ENCODE peak calls at places on chromosomes 5 and 9, in four cellular contexts. One of them, this sample, is unnamed.

GRCh38 chr5:65612298-65612907 is 11.7 kb downstream of the TRIM23 start:
- DNase-seq in K562: no peak
- DNase-seq in GM12878: no peak
- DNase-seq in HepG2: no peak
- DNase-seq in this sample: no peak

GRCh38 chr9:110977259-110977709 is 61.0 kb downstream of the LPAR1 start:
- DNase-seq in K562: no peak
- DNase-seq in GM12878: no peak
- DNase-seq in HepG2: no peak
- DNase-seq in this sample: no peak

GRCh38 chr9:74035786-74036185 is 461.3 kb upstream of the RORB start:
- DNase-seq in K562: no peak
- DNase-seq in HepG2: peak; percentile 10
- DNase-seq in GM12878: no peak
- DNase-seq in this sample: no peak

GRCh38 chr5:166505086-166505485 is 1786.4 kb upstream of the WWC1 start:
- DNase-seq in GM12878: no peak
- DNase-seq in K562: no peak
- DNase-seq in HepG2: no peak
- DNase-seq in this sample: no peak

GRCh38 chr5:103569313-103570060 is 6.9 kb upstream of the NUDT12 start:
- DNase-seq in HepG2: no peak
- DNase-seq in K562: no peak
- DNase-seq in GM12878: no peak
- DNase-seq in this sample: no peak

GRCh38 chr9:18825775-18826174 is 207.2 kb downstream of the SAXO1 start:
- DNase-seq in GM12878: no peak
- DNase-seq in K562: no peak
- DNase-seq in HepG2: no peak
- DNase-seq in this sample: no peak

GRCh38 chr9:102950341-102950740 is 44.8 kb upstream of the CYLC2 start:
- DNase-seq in HepG2: no peak
- DNase-seq in K562: no peak
- DNase-seq in GM12878: no peak
- DNase-seq in this sample: no peak

GRCh38 chr5:175842947-175843793 is 28.2 kb upstream of the CPLX2 start:
- DNase-seq in GM12878: no peak
- DNase-seq in K562: no peak
- DNase-seq in HepG2: peak; percentile 78
- DNase-seq in this sample: peak; percentile 76

GRCh38 chr9:110900917-110901316 is 137.4 kb downstream of the LPAR1 start:
- DNase-seq in HepG2: no peak
- DNase-seq in K562: no peak
- DNase-seq in GM12878: no peak
- DNase-seq in this sample: no peak

GRCh38 chr9:108182950-108183381 is 672.8 kb downstream of the ACTL7B start:
- DNase-seq in GM12878: peak; percentile 40
- DNase-seq in K562: no peak
- DNase-seq in HepG2: no peak
- DNase-seq in this sample: no peak

GRCh38 chr5:126263567-126264173 is 159.5 kb upstream of the GRAMD2B start:
- DNase-seq in K562: no peak
- DNase-seq in GM12878: no peak
- DNase-seq in HepG2: no peak
- DNase-seq in this sample: peak; percentile 62

GRCh38 chr9:133707065-133707760 is 30.9 kb downstream of the SARDH start:
- DNase-seq in HepG2: no peak
- DNase-seq in K562: no peak
- DNase-seq in GM12878: no peak
- DNase-seq in this sample: no peak

GRCh38 chr5:142716963-142717362 is 31.1 kb upstream of the FGF1 start:
- DNase-seq in GM12878: no peak
- DNase-seq in HepG2: peak; percentile 54
- DNase-seq in K562: no peak
- DNase-seq in this sample: peak; percentile 70

GRCh38 chr9:14440062-14440461 is 126.1 kb upstream of the NFIB start:
- DNase-seq in HepG2: no peak
- DNase-seq in K562: no peak
- DNase-seq in GM12878: no peak
- DNase-seq in this sample: no peak

GRCh38 chr9:131656356-131657030 is 83.4 kb downstream of the RAPGEF1 start:
- DNase-seq in K562: no peak
- DNase-seq in GM12878: peak; percentile 87
- DNase-seq in HepG2: no peak
- DNase-seq in this sample: no peak

GRCh38 chr5:173429489-173430150 is 101.4 kb upstream of the STC2 start:
- DNase-seq in K562: no peak
- DNase-seq in HepG2: no peak
- DNase-seq in GM12878: no peak
- DNase-seq in this sample: no peak

GRCh38 chr5:173434270-173434669 is 106.1 kb upstream of the STC2 start:
- DNase-seq in GM12878: no peak
- DNase-seq in HepG2: no peak
- DNase-seq in K562: no peak
- DNase-seq in this sample: no peak

GRCh38 chr5:173430394-173430793 is 102.2 kb upstream of the STC2 start:
- DNase-seq in GM12878: no peak
- DNase-seq in K562: no peak
- DNase-seq in HepG2: no peak
- DNase-seq in this sample: no peak

GRCh38 chr5:173441053-173441628 is 112.9 kb upstream of the STC2 start:
- DNase-seq in GM12878: no peak
- DNase-seq in HepG2: no peak
- DNase-seq in K562: no peak
- DNase-seq in this sample: no peak

GRCh38 chr5:173435543-173435942 is 107.3 kb upstream of the STC2 start:
- DNase-seq in GM12878: no peak
- DNase-seq in K562: no peak
- DNase-seq in HepG2: no peak
- DNase-seq in this sample: no peak
- H2AFZ ChIP-seq in GM12878: no peak overlapping the region
- H2AFZ ChIP-seq in K562: no peak overlapping the region
- H2AFZ ChIP-seq in HepG2: no peak overlapping the region
- H2AFZ ChIP-seq in this sample: no peak overlapping the region

DNA sequence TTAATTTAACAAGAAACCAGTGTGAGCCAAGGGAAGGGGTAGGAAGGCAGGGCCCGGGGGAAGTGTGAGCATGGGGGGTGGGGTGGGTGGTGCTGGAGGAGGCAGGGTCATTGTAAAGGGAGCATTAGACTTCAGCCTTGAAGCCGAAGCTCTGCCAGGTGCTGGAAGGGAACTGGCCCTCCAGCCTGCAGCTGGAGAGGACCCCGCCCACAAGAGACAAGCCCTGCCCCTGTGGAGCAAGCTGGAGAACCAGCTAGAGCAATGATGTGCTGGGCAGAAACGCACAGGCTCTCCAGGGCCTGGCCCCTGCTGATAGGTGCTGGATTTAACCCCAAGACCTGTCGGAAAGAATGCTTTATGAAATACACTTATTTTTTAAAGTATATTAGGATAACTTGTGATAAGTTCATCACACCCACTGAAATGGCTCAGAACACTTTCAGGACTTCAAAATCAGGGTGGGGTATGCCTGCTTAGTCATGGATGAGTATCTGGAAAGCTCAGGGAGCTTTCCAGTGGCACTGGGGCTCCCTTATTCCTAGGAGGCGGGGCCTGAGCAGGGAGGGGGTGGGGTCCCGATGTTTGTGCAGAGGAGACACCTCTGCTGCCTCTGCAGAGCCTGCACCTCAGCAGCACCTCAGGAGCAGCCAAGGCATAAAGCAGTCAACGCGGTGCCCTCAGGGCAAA is 27.1 kb downstream of the UBE2QL1 start:
- DNase-seq in K562: peak; percentile 51
- DNase-seq in GM12878: no peak
- DNase-seq in HepG2: no peak
- DNase-seq in this sample: no peak
- TF ChIP-seq FOXM1 in K562: no peak
- TF ChIP-seq FOXM1 in GM12878: no peak
- TF ChIP-seq FOXM1 in HepG2: no peak
- TF ChIP-seq FOXM1 in this sample: no peak

GRCh38 chr9:77261605-77262004 is 84.3 kb downstream of the VPS13A start:
- DNase-seq in HepG2: no peak
- DNase-seq in GM12878: no peak
- DNase-seq in K562: no peak
- DNase-seq in this sample: no peak
- H2AFZ ChIP-seq in HepG2: no peak overlapping the region
- H2AFZ ChIP-seq in GM12878: no peak overlapping the region
- H2AFZ ChIP-seq in K562: no peak overlapping the region
- H2AFZ ChIP-seq in this sample: no peak overlapping the region

GRCh38 chr5:62395210-62395950 is 8.3 kb downstream of the DIMT1 start:
- DNase-seq in GM12878: no peak
- DNase-seq in K562: no peak
- DNase-seq in HepG2: no peak
- DNase-seq in this sample: no peak
- TF ChIP-seq FOXM1 in GM12878: no peak
- TF ChIP-seq FOXM1 in K562: no peak
- TF ChIP-seq FOXM1 in HepG2: no peak
- TF ChIP-seq FOXM1 in this sample: no peak

GRCh38 chr5:3957658-3958057 is 362.0 kb downstream of the IRX1 start:
- DNase-seq in HepG2: no peak
- DNase-seq in K562: no peak
- DNase-seq in GM12878: no peak
- DNase-seq in this sample: no peak
- H2AFZ ChIP-seq in HepG2: no peak overlapping the region
- H2AFZ ChIP-seq in K562: no peak overlapping the region
- H2AFZ ChIP-seq in GM12878: no peak overlapping the region
- H2AFZ ChIP-seq in this sample: no peak overlapping the region

GRCh38 chr9:129575818-129576217 is 45.1 kb downstream of the C9orf50 start:
- DNase-seq in HepG2: no peak
- DNase-seq in GM12878: no peak
- DNase-seq in K562: no peak
- DNase-seq in this sample: no peak
- TF ChIP-seq FOXM1 in HepG2: no peak
- TF ChIP-seq FOXM1 in GM12878: no peak
- TF ChIP-seq FOXM1 in K562: no peak
- TF ChIP-seq FOXM1 in this sample: no peak

DNA sequence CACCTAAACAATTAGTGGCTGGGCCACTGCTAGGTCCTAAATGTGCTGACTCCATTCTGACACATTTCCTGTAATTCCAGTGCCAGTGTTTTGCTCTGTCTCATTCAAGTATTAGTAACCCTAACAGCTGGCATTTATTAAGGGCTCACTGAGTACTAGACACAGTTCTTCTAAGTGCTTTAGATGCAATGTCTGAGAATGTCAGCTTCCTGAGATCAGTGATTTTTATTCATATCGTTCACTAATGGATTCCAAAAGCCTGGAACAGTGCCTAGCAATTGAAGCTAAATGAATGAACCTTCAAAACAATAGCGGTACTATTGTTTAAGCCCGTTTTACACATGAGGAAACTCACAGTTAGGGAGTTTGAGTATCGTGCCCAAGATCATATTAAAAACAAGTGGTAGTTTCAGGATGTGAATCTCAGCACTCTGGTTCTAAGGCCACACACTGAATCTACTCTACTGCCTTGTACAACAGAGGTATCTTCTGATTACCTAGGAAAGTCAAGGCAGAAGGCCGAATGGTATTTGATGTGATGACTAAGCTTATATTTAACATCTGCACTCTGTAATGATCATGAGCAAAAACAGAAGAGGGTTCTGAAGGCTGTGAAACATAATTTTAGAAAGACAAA is 304.0 kb downstream of the PJA2 start:
- DNase-seq in HepG2: no peak
- DNase-seq in K562: no peak
- DNase-seq in GM12878: no peak
- DNase-seq in this sample: peak; percentile 49
- H2AFZ ChIP-seq in HepG2: no peak overlapping the region
- H2AFZ ChIP-seq in K562: no peak overlapping the region
- H2AFZ ChIP-seq in GM12878: no peak overlapping the region
- H2AFZ ChIP-seq in this sample: no peak overlapping the region

GRCh38 chr5:139061274-139061673 is 136.9 kb downstream of the SIL1 start:
- DNase-seq in GM12878: no peak
- DNase-seq in K562: no peak
- DNase-seq in HepG2: peak; percentile 10
- DNase-seq in this sample: no peak

GRCh38 chr5:139062910-139063663 is 135.1 kb downstream of the SIL1 start:
- DNase-seq in K562: no peak
- DNase-seq in HepG2: no peak
- DNase-seq in GM12878: no peak
- DNase-seq in this sample: no peak

GRCh38 chr5:139052975-139053374 is 145.2 kb downstream of the SIL1 start:
- DNase-seq in GM12878: no peak
- DNase-seq in K562: no peak
- DNase-seq in HepG2: no peak
- DNase-seq in this sample: no peak

GRCh38 chr5:139061856-139062255 is 136.3 kb downstream of the SIL1 start:
- DNase-seq in HepG2: no peak
- DNase-seq in K562: no peak
- DNase-seq in GM12878: no peak
- DNase-seq in this sample: no peak

GRCh38 chr5:139058121-139058520 is 140.0 kb downstream of the SIL1 start:
- DNase-seq in HepG2: no peak
- DNase-seq in K562: no peak
- DNase-seq in GM12878: no peak
- DNase-seq in this sample: no peak
- TF ChIP-seq FOXM1 in HepG2: no peak
- TF ChIP-seq FOXM1 in K562: no peak
- TF ChIP-seq FOXM1 in GM12878: no peak
- TF ChIP-seq FOXM1 in this sample: no peak

GRCh38 chr5:156400542-156400941 is 73.6 kb downstream of the SGCD start:
- DNase-seq in GM12878: no peak
- DNase-seq in HepG2: no peak
- DNase-seq in K562: no peak
- DNase-seq in this sample: no peak

GRCh38 chr5:156406023-156406422 is 79.1 kb downstream of the SGCD start:
- DNase-seq in K562: no peak
- DNase-seq in GM12878: no peak
- DNase-seq in HepG2: no peak
- DNase-seq in this sample: no peak

GRCh38 chr5:156401802-156402201 is 74.8 kb downstream of the SGCD start:
- DNase-seq in HepG2: no peak
- DNase-seq in K562: no peak
- DNase-seq in GM12878: no peak
- DNase-seq in this sample: no peak

GRCh38 chr5:156399323-156399722 is 72.4 kb downstream of the SGCD start:
- DNase-seq in K562: no peak
- DNase-seq in GM12878: no peak
- DNase-seq in HepG2: no peak
- DNase-seq in this sample: no peak

DNA sequence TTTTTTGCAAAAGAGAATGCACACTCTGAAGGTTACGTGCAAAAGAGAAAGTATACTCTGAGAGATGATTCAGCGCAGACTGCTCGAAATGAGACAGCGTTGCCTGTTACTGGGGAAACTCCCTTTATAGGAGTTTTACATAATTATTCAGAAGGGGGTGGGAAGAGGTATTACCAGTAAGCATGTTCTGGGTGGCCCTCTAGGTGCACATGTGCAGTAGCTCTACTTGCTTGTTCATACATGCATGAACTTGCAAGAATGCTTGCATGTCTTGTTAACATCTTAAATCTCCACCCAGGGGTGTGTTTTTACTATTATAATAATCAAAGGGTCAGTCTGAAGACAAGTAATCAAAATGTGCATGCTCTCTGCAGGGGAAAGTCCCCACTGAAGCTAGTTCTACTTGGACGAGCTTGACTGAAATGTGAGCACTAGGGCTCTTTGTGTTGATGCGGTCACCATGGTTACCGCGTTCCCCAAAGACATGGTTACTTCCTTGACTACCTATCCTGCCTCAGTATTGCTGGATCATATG is 75.5 kb downstream of the SGCD start:
- DNase-seq in HepG2: no peak
- DNase-seq in GM12878: peak; percentile 87
- DNase-seq in K562: no peak
- DNase-seq in this sample: no peak
- H2AFZ ChIP-seq in HepG2: no peak overlapping the region
- H2AFZ ChIP-seq in GM12878: peak overlapping the region; percentile 90
- H2AFZ ChIP-seq in K562: no peak overlapping the region
- H2AFZ ChIP-seq in this sample: no peak overlapping the region